ENCODE peak calls at places on chromosomes 11 and 22, in four cellular contexts. One of them, this sample, is unnamed.
A peak's percentile ranks its signal among the peaks of the same experiment; 100 is the strongest.

GRCh38 chr11:86442420-86442819 is 67.7 kb downstream of the CCDC81 start:
- DNase-seq in GM12878: no peak
- DNase-seq in HepG2: no peak
- DNase-seq in K562: no peak
- DNase-seq in this sample: no peak

GRCh38 chr11:2524446-2525165 is 79.8 kb downstream of the KCNQ1 start:
- DNase-seq in GM12878: no peak
- DNase-seq in HepG2: no peak
- DNase-seq in K562: no peak
- DNase-seq in this sample: peak; percentile 5

GRCh38 chr11:86606849-86607481 is 65.5 kb downstream of the ME3 start:
- DNase-seq in HepG2: no peak
- DNase-seq in K562: no peak
- DNase-seq in GM12878: no peak
- DNase-seq in this sample: no peak

GRCh38 chr11:35667257-35667656 is 4.7 kb downstream of the TRIM44 start:
- DNase-seq in GM12878: no peak
- DNase-seq in HepG2: peak; percentile 9
- DNase-seq in K562: no peak
- DNase-seq in this sample: no peak

GRCh38 chr11:77092382-77092781 is 10.3 kb upstream of the OMP start:
- DNase-seq in HepG2: no peak
- DNase-seq in K562: no peak
- DNase-seq in GM12878: no peak
- DNase-seq in this sample: no peak

GRCh38 chr11:119839504-119840133 is 110.6 kb upstream of the NECTIN1 start:
- DNase-seq in HepG2: no peak
- DNase-seq in K562: no peak
- DNase-seq in GM12878: no peak
- DNase-seq in this sample: no peak

GRCh38 chr11:2763939-2764338 is 64.1 kb upstream of the KCNQ1OT1 start:
- DNase-seq in GM12878: no peak
- DNase-seq in HepG2: no peak
- DNase-seq in K562: no peak
- DNase-seq in this sample: no peak

GRCh38 chr22:46171940-46172339 is 21.6 kb downstream of the PPARA start:
- DNase-seq in K562: no peak
- DNase-seq in GM12878: no peak
- DNase-seq in HepG2: no peak
- DNase-seq in this sample: no peak

GRCh38 chr11:126416542-126417090 is 61.1 kb downstream of the ST3GAL4 start:
- DNase-seq in HepG2: no peak
- DNase-seq in K562: no peak
- DNase-seq in GM12878: peak; percentile 27
- DNase-seq in this sample: peak; percentile 83

GRCh38 chr11:57935402-57936049 is 88.2 kb upstream of the OR9Q1 start:
- DNase-seq in GM12878: no peak
- DNase-seq in K562: no peak
- DNase-seq in HepG2: peak; percentile 43
- DNase-seq in this sample: no peak

GRCh38 chr11:5531053-5531831 is 14.7 kb upstream of the UBQLNL start:
- DNase-seq in HepG2: no peak
- DNase-seq in K562: peak; percentile 36
- DNase-seq in GM12878: no peak
- DNase-seq in this sample: no peak

GRCh38 chr11:118497831-118498230 is 29.4 kb upstream of the TTC36 start:
- DNase-seq in HepG2: no peak
- DNase-seq in K562: no peak
- DNase-seq in GM12878: no peak
- DNase-seq in this sample: no peak
- TF ChIP-seq NR2C2 in HepG2: no peak
- TF ChIP-seq NR2C2 in K562: no peak
- TF ChIP-seq NR2C2 in GM12878: no peak
- TF ChIP-seq NR2C2 in this sample: no peak

DNA sequence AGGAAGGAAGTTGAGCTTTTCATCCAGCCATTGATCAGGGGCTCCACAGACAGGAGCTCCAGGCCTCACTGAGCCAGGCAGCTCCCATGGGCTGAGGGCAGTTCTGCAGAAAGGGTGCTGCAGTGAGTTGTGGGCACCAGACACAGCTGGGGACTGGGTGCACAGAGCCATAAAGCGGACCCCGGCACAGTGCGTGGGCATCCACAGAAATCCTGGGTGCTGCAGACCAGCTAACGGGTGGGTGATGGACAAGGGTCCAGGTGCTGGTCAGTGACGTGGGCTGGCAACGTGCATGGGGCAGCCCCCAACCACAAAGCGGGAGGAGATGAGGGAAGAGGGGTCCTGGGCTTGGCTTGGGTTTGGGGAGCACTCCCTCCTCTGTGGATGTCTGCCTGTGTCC is 19.4 kb upstream of the GAL start:
- DNase-seq in HepG2: no peak
- DNase-seq in GM12878: no peak
- DNase-seq in K562: no peak
- DNase-seq in this sample: no peak
- TF ChIP-seq ATF3 in HepG2: no peak
- TF ChIP-seq ATF3 in GM12878: no peak
- TF ChIP-seq ATF3 in K562: no peak
- TF ChIP-seq ATF3 in this sample: no peak

DNA sequence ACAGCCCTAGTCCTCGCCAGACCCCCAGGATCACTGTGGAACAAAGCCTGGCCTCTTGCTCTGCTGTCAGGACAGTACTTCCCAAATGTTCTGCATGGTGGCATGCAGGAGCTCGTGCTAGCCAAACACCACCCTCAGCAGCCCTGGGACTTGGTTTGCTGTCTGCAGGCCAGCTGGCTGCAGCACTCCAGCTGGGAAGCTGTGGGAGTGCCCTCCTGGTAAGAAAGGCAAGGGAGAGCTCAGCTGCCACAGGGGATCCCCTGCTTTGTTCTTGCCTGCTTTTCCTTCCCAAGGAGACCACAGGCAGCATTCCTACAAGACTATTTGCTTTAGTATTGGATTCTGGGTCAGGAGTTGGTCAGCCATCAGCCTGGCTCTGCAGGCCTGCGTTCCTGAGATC is 27.9 kb downstream of the TCIRG1 start:
- DNase-seq in GM12878: no peak
- DNase-seq in K562: no peak
- DNase-seq in HepG2: no peak
- DNase-seq in this sample: no peak
- TF ChIP-seq NR2C2 in GM12878: no peak
- TF ChIP-seq NR2C2 in K562: no peak
- TF ChIP-seq NR2C2 in HepG2: no peak
- TF ChIP-seq NR2C2 in this sample: no peak

GRCh38 chr11:46402957-46403902 is 11.7 kb upstream of the CHRM4 start:
- DNase-seq in GM12878: no peak
- DNase-seq in K562: no peak
- DNase-seq in HepG2: no peak
- DNase-seq in this sample: no peak

GRCh38 chr11:46410021-46410420 is 18.4 kb upstream of the CHRM4 start:
- DNase-seq in K562: no peak
- DNase-seq in GM12878: no peak
- DNase-seq in HepG2: no peak
- DNase-seq in this sample: peak; percentile 68

GRCh38 chr11:46404476-46405017 is 13.0 kb upstream of the CHRM4 start:
- DNase-seq in GM12878: no peak
- DNase-seq in K562: no peak
- DNase-seq in HepG2: no peak
- DNase-seq in this sample: no peak

GRCh38 chr11:46407635-46408034 is 16.1 kb upstream of the CHRM4 start:
- DNase-seq in HepG2: no peak
- DNase-seq in K562: no peak
- DNase-seq in GM12878: no peak
- DNase-seq in this sample: no peak

DNA sequence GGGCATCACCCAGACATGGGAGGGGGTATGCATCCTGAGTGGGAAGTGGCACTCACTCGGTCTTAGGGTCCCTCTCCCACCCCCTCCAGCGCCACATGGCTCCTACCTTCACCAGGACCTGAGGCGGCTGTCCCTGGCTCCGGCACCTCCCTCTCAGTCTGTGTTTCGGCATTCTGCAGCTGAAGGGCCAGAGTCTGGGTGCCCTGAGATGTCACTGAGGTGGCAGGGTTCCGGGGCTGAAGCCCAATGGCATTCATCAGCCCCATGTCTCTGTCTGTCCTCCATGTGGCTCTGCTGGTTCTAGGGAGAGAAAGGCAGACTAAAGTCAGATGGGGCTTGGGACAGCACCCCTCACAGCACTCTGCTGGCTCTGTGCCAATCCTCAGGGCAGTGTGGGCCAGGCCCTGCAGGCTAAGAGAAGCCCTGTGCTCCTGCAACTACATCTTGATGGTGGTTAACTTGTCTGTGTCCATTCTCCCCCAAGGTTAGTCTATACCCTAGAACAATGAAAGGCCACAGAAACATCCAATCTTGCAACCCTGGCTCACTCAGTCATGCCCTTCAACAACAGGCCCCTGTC is 16.9 kb upstream of the CHRM4 start:
- DNase-seq in K562: no peak
- DNase-seq in GM12878: no peak
- DNase-seq in HepG2: no peak
- DNase-seq in this sample: no peak
- TF ChIP-seq ATF3 in K562: no peak
- TF ChIP-seq ATF3 in GM12878: no peak
- TF ChIP-seq ATF3 in HepG2: no peak
- TF ChIP-seq ATF3 in this sample: no peak